ENCODE peak calls at places on chromosome 13, in ten cellular contexts. G is activated T-cell treated with anti-CD3 and anti-CD28 coated beads, Interleukin-2, amount 50 U/mL, for 72 hours; S is amniotic stem cell; M is germinal center; U is AG04449; O is NK-92 treated with Interleukin-12 subunit alpha and Interleukin-12 subunit beta, amount 100 ng/mL, for 24 hours; Z is WTC11; E is KBM-7; R is activated naive CD8-positive, alpha-beta T cell treated with anti-CD3 and anti-CD28 coated beads, Interleukin-2, amount 50 U/mL, for 16 hours; I is colonic mucosa. T is an unnamed sample.

GRCh38 chr13:42487221-42487620 is 86.7 kb upstream of the TNFSF11 start:
- DNase-seq in M (no peak), S (no peak), O (no peak), E (no peak), I (no peak), G (no peak), U (no peak), R (no peak), Z (no peak), T (no peak)

GRCh38 chr13:74683411-74683810 is 549.2 kb upstream of the KLF12 start:
- DNase-seq in O (no peak), Z (peak; percentile 20), E (no peak), G (no peak), S (no peak), U (no peak), R (no peak), I (no peak), M (no peak), T (no peak)

GRCh38 chr13:31264146-31264545 is 64.4 kb downstream of the B3GLCT start:
- DNase-seq in R (no peak), I (no peak), U (no peak), G (no peak), E (no peak), Z (no peak), M (no peak), S (no peak), O (no peak), T (no peak)

GRCh38 chr13:34207334-34207733 is 389.4 kb downstream of the RFC3 start:
- DNase-seq in S (peak; percentile 33), G (no peak), Z (no peak), I (no peak), M (no peak), U (peak; percentile 55), E (no peak), O (no peak), R (no peak), T (no peak)

GRCh38 chr13:33219926-33220325 is 65.6 kb downstream of the STARD13 start:
- DNase-seq in Z (no peak), M (no peak), U (no peak), S (no peak), R (no peak), G (no peak), E (no peak), O (no peak), I (no peak), T (no peak)

GRCh38 chr13:43959291-43959690 is 79.6 kb downstream of the LACC1 start:
- DNase-seq in E (no peak), Z (no peak), G (no peak), O (no peak), S (no peak), U (no peak), R (no peak), I (no peak), M (no peak), T (no peak)

GRCh38 chr13:25190256-25190655 is 18.2 kb upstream of the AMER2 start:
- DNase-seq in U (no peak), I (no peak), M (no peak), S (no peak), R (no peak), O (no peak), Z (no peak), E (no peak), G (no peak), T (no peak)

GRCh38 chr13:88248393-88248792 is 577.2 kb downstream of the SLITRK5 start:
- DNase-seq in G (no peak), O (no peak), I (no peak), Z (peak; percentile 18), R (no peak), S (no peak), U (no peak), E (no peak), M (no peak), T (no peak)

GRCh38 chr13:50646070-50646469 is 197.4 kb downstream of the DLEU7 start:
- DNase-seq in I (no peak), Z (no peak), G (no peak), O (no peak), E (no peak), R (no peak), M (no peak), U (no peak), S (no peak), T (no peak)

GRCh38 chr13:67278230-67278629 is 48.1 kb upstream of the PCDH9 start:
- DNase-seq in U (no peak), E (no peak), O (no peak), Z (no peak), I (no peak), S (no peak), R (no peak), M (no peak), G (no peak), T (no peak)

GRCh38 chr13:49681837-49682236 is 9.4 kb downstream of the EBPL start:
- DNase-seq in M (no peak), U (no peak), S (no peak), G (no peak), Z (no peak), I (no peak), R (no peak), E (no peak), O (no peak), T (no peak)

GRCh38 chr13:101916108-101916757 is 463.8 kb downstream of the ITGBL1 start:
- DNase-seq in Z (peak; percentile 77), I (no peak), E (no peak), G (no peak), M (peak; percentile 11), O (no peak), U (no peak), R (no peak), S (no peak), T (no peak)

GRCh38 chr13:48411281-48412099 is 1.4 kb downstream of the LPAR6 start:
- DNase-seq in U (no peak), R (no peak), O (no peak), S (no peak), I (peak; percentile 33), M (no peak), Z (no peak), E (peak; percentile 50), G (no peak), T (no peak)

GRCh38 chr13:42628666-42629065 is 54.7 kb downstream of the TNFSF11 start:
- DNase-seq in M (no peak), S (no peak), E (no peak), I (no peak), Z (no peak), R (no peak), O (no peak), U (no peak), G (no peak), T (no peak)

GRCh38 chr13:46168818-46169217 is 13.2 kb downstream of the LCP1 start:
- DNase-seq in M (no peak), O (no peak), G (no peak), Z (no peak), E (no peak), R (no peak), U (no peak), I (no peak), S (no peak), T (no peak)

GRCh38 chr13:74438911-74439310 is 304.7 kb upstream of the KLF12 start:
- DNase-seq in I (no peak), S (no peak), Z (no peak), O (no peak), U (no peak), E (no peak), M (no peak), G (no peak), R (no peak), T (no peak)

GRCh38 chr13:101556676-101557121 is 104.2 kb downstream of the ITGBL1 start:
- DNase-seq in G (no peak), Z (no peak), O (no peak), E (no peak), R (no peak), M (no peak), U (no peak), S (no peak), I (no peak), T (no peak)

T was measured in tibial nerve.